ENCODE peak calls at places on chromosomes 7 and 10, in nine cellular contexts. One of them, this sample, is unnamed.
A peak's percentile ranks its signal among the peaks of the same experiment; 100 is the strongest.

GRCh38 chr7:26005683-26006410 is 146.2 kb upstream of the NFE2L3 start:
- DNase-seq in GM13977: no peak
- DNase-seq in sigmoid colon: no peak
- DNase-seq in NCI-H1105: no peak
- DNase-seq in activated CD8-positive, alpha-beta T cell treated with anti-CD3 and anti-CD28 coated beads, Interleukin-2, amount 10 ng/mL, durations not matched to agents 7 days and 5 days: no peak
- DNase-seq in Peyer's patch: no peak
- DNase-seq in WTC11: no peak
- DNase-seq in choroid plexus epithelial cell: no peak
- DNase-seq in GM12864: no peak
- DNase-seq in this sample: no peak

GRCh38 chr10:116773306-116773705 is 30.9 kb upstream of the HSPA12A start:
- DNase-seq in sigmoid colon: peak; percentile 40
- DNase-seq in GM12864: no peak
- DNase-seq in WTC11: no peak
- DNase-seq in choroid plexus epithelial cell: no peak
- DNase-seq in Peyer's patch: no peak
- DNase-seq in GM13977: no peak
- DNase-seq in activated CD8-positive, alpha-beta T cell treated with anti-CD3 and anti-CD28 coated beads, Interleukin-2, amount 10 ng/mL, durations not matched to agents 7 days and 5 days: no peak
- DNase-seq in NCI-H1105: no peak
- DNase-seq in this sample: no peak

GRCh38 chr10:109953745-109954144 is 30.4 kb upstream of the XPNPEP1 start:
- DNase-seq in Peyer's patch: no peak
- DNase-seq in GM12864: no peak
- DNase-seq in sigmoid colon: no peak
- DNase-seq in WTC11: no peak
- DNase-seq in activated CD8-positive, alpha-beta T cell treated with anti-CD3 and anti-CD28 coated beads, Interleukin-2, amount 10 ng/mL, durations not matched to agents 7 days and 5 days: no peak
- DNase-seq in GM13977: no peak
- DNase-seq in choroid plexus epithelial cell: peak; percentile 51
- DNase-seq in NCI-H1105: no peak
- DNase-seq in this sample: no peak

GRCh38 chr10:116723428-116724281 is 18.7 kb downstream of the HSPA12A start:
- DNase-seq in GM13977: no peak
- DNase-seq in WTC11: no peak
- DNase-seq in NCI-H1105: no peak
- DNase-seq in GM12864: no peak
- DNase-seq in sigmoid colon: peak; percentile 53
- DNase-seq in Peyer's patch: no peak
- DNase-seq in choroid plexus epithelial cell: no peak
- DNase-seq in activated CD8-positive, alpha-beta T cell treated with anti-CD3 and anti-CD28 coated beads, Interleukin-2, amount 10 ng/mL, durations not matched to agents 7 days and 5 days: peak; percentile 82
- DNase-seq in this sample: no peak

GRCh38 chr7:101553771-101554445 is 75.2 kb downstream of the MYL10 start:
- DNase-seq in NCI-H1105: no peak
- DNase-seq in GM13977: peak; percentile 13
- DNase-seq in Peyer's patch: no peak
- DNase-seq in activated CD8-positive, alpha-beta T cell treated with anti-CD3 and anti-CD28 coated beads, Interleukin-2, amount 10 ng/mL, durations not matched to agents 7 days and 5 days: no peak
- DNase-seq in sigmoid colon: no peak
- DNase-seq in choroid plexus epithelial cell: no peak
- DNase-seq in WTC11: peak; percentile 9
- DNase-seq in GM12864: no peak
- DNase-seq in this sample: no peak

GRCh38 chr10:13100349-13101294 is 659 bp downstream of the OPTN start:
- DNase-seq in NCI-H1105: no peak
- DNase-seq in Peyer's patch: peak; percentile 27
- DNase-seq in activated CD8-positive, alpha-beta T cell treated with anti-CD3 and anti-CD28 coated beads, Interleukin-2, amount 10 ng/mL, durations not matched to agents 7 days and 5 days: peak; percentile 34
- DNase-seq in WTC11: peak; percentile 31
- DNase-seq in choroid plexus epithelial cell: peak; percentile 42
- DNase-seq in GM13977: peak; percentile 37
- DNase-seq in GM12864: no peak
- DNase-seq in sigmoid colon: peak; percentile 74
- DNase-seq in this sample: peak; percentile 53

GRCh38 chr7:16395121-16395520 is 26.2 kb downstream of the CRPPA start:
- DNase-seq in GM13977: no peak
- DNase-seq in Peyer's patch: no peak
- DNase-seq in activated CD8-positive, alpha-beta T cell treated with anti-CD3 and anti-CD28 coated beads, Interleukin-2, amount 10 ng/mL, durations not matched to agents 7 days and 5 days: no peak
- DNase-seq in WTC11: no peak
- DNase-seq in choroid plexus epithelial cell: no peak
- DNase-seq in sigmoid colon: no peak
- DNase-seq in NCI-H1105: peak; percentile 10
- DNase-seq in GM12864: no peak
- DNase-seq in this sample: no peak

GRCh38 chr7:21346297-21346696 is 81.6 kb upstream of the SP4 start:
- DNase-seq in activated CD8-positive, alpha-beta T cell treated with anti-CD3 and anti-CD28 coated beads, Interleukin-2, amount 10 ng/mL, durations not matched to agents 7 days and 5 days: peak; percentile 7
- DNase-seq in choroid plexus epithelial cell: no peak
- DNase-seq in WTC11: no peak
- DNase-seq in GM13977: no peak
- DNase-seq in GM12864: no peak
- DNase-seq in sigmoid colon: no peak
- DNase-seq in Peyer's patch: no peak
- DNase-seq in NCI-H1105: no peak
- DNase-seq in this sample: no peak

GRCh38 chr10:101495324-101495925 is 92.6 kb downstream of the POLL start:
- DNase-seq in WTC11: no peak
- DNase-seq in Peyer's patch: no peak
- DNase-seq in GM12864: no peak
- DNase-seq in sigmoid colon: no peak
- DNase-seq in GM13977: no peak
- DNase-seq in activated CD8-positive, alpha-beta T cell treated with anti-CD3 and anti-CD28 coated beads, Interleukin-2, amount 10 ng/mL, durations not matched to agents 7 days and 5 days: no peak
- DNase-seq in NCI-H1105: no peak
- DNase-seq in choroid plexus epithelial cell: peak; percentile 39
- DNase-seq in this sample: peak; percentile 61

GRCh38 chr10:14487511-14487909 is 156.8 kb upstream of the FRMD4A start:
- DNase-seq in NCI-H1105: no peak
- DNase-seq in sigmoid colon: no peak
- DNase-seq in GM12864: no peak
- DNase-seq in Peyer's patch: no peak
- DNase-seq in choroid plexus epithelial cell: peak; percentile 51
- DNase-seq in activated CD8-positive, alpha-beta T cell treated with anti-CD3 and anti-CD28 coated beads, Interleukin-2, amount 10 ng/mL, durations not matched to agents 7 days and 5 days: no peak
- DNase-seq in GM13977: no peak
- DNase-seq in WTC11: no peak
- DNase-seq in this sample: no peak

GRCh38 chr10:5775705-5776104 is 37.5 kb downstream of the GDI2 start:
- DNase-seq in GM12864: no peak
- DNase-seq in Peyer's patch: peak; percentile 77
- DNase-seq in GM13977: no peak
- DNase-seq in WTC11: no peak
- DNase-seq in NCI-H1105: no peak
- DNase-seq in sigmoid colon: no peak
- DNase-seq in activated CD8-positive, alpha-beta T cell treated with anti-CD3 and anti-CD28 coated beads, Interleukin-2, amount 10 ng/mL, durations not matched to agents 7 days and 5 days: peak; percentile 89
- DNase-seq in choroid plexus epithelial cell: no peak
- DNase-seq in this sample: no peak

GRCh38 chr10:101214446-101215396 is 14.5 kb downstream of the LBX1 start:
- DNase-seq in GM12864: no peak
- DNase-seq in Peyer's patch: peak; percentile 59
- DNase-seq in NCI-H1105: peak; percentile 76
- DNase-seq in WTC11: peak; percentile 93
- DNase-seq in sigmoid colon: no peak
- DNase-seq in choroid plexus epithelial cell: peak; percentile 46
- DNase-seq in GM13977: peak; percentile 79
- DNase-seq in activated CD8-positive, alpha-beta T cell treated with anti-CD3 and anti-CD28 coated beads, Interleukin-2, amount 10 ng/mL, durations not matched to agents 7 days and 5 days: peak; percentile 80
- DNase-seq in this sample: peak; percentile 96

GRCh38 chr10:89215511-89215910 is 8.4 kb upstream of the CH25H start:
- DNase-seq in WTC11: no peak
- DNase-seq in activated CD8-positive, alpha-beta T cell treated with anti-CD3 and anti-CD28 coated beads, Interleukin-2, amount 10 ng/mL, durations not matched to agents 7 days and 5 days: no peak
- DNase-seq in Peyer's patch: no peak
- DNase-seq in GM12864: no peak
- DNase-seq in NCI-H1105: no peak
- DNase-seq in choroid plexus epithelial cell: no peak
- DNase-seq in sigmoid colon: no peak
- DNase-seq in GM13977: no peak
- DNase-seq in this sample: no peak

GRCh38 chr7:74306737-74307469 is 17.7 kb downstream of the CLIP2 start:
- DNase-seq in sigmoid colon: peak; percentile 82
- DNase-seq in NCI-H1105: no peak
- DNase-seq in WTC11: no peak
- DNase-seq in GM12864: no peak
- DNase-seq in GM13977: no peak
- DNase-seq in activated CD8-positive, alpha-beta T cell treated with anti-CD3 and anti-CD28 coated beads, Interleukin-2, amount 10 ng/mL, durations not matched to agents 7 days and 5 days: no peak
- DNase-seq in Peyer's patch: no peak
- DNase-seq in choroid plexus epithelial cell: peak; percentile 30
- DNase-seq in this sample: peak; percentile 40

GRCh38 chr7:44043902-44044301 is 600 bp upstream of the DBNL start:
- DNase-seq in sigmoid colon: no peak
- DNase-seq in NCI-H1105: no peak
- DNase-seq in choroid plexus epithelial cell: no peak
- DNase-seq in Peyer's patch: no peak
- DNase-seq in GM13977: no peak
- DNase-seq in GM12864: no peak
- DNase-seq in WTC11: no peak
- DNase-seq in activated CD8-positive, alpha-beta T cell treated with anti-CD3 and anti-CD28 coated beads, Interleukin-2, amount 10 ng/mL, durations not matched to agents 7 days and 5 days: peak; percentile 30
- DNase-seq in this sample: peak; percentile 14

GRCh38 chr7:77531038-77531437 is 6.1 kb upstream of the PTPN12 start:
- DNase-seq in WTC11: no peak
- DNase-seq in NCI-H1105: no peak
- DNase-seq in GM12864: no peak
- DNase-seq in sigmoid colon: no peak
- DNase-seq in Peyer's patch: no peak
- DNase-seq in choroid plexus epithelial cell: no peak
- DNase-seq in GM13977: no peak
- DNase-seq in activated CD8-positive, alpha-beta T cell treated with anti-CD3 and anti-CD28 coated beads, Interleukin-2, amount 10 ng/mL, durations not matched to agents 7 days and 5 days: no peak
- DNase-seq in this sample: no peak

GRCh38 chr10:67256984-67257383 is 331.1 kb downstream of the LRRTM3 start:
- DNase-seq in WTC11: no peak
- DNase-seq in Peyer's patch: no peak
- DNase-seq in activated CD8-positive, alpha-beta T cell treated with anti-CD3 and anti-CD28 coated beads, Interleukin-2, amount 10 ng/mL, durations not matched to agents 7 days and 5 days: no peak
- DNase-seq in NCI-H1105: no peak
- DNase-seq in GM13977: no peak
- DNase-seq in sigmoid colon: no peak
- DNase-seq in GM12864: no peak
- DNase-seq in choroid plexus epithelial cell: peak; percentile 22
- DNase-seq in this sample: no peak

GRCh38 chr10:16016688-16017087 is 156.4 kb upstream of the MINDY3 start:
- DNase-seq in GM12864: no peak
- DNase-seq in GM13977: no peak
- DNase-seq in WTC11: no peak
- DNase-seq in sigmoid colon: no peak
- DNase-seq in NCI-H1105: no peak
- DNase-seq in Peyer's patch: no peak
- DNase-seq in choroid plexus epithelial cell: no peak
- DNase-seq in activated CD8-positive, alpha-beta T cell treated with anti-CD3 and anti-CD28 coated beads, Interleukin-2, amount 10 ng/mL, durations not matched to agents 7 days and 5 days: no peak
- DNase-seq in this sample: no peak

GRCh38 chr7:90918303-90918702 is 322.2 kb downstream of the CDK14 start:
- DNase-seq in sigmoid colon: no peak
- DNase-seq in GM13977: no peak
- DNase-seq in NCI-H1105: no peak
- DNase-seq in WTC11: no peak
- DNase-seq in Peyer's patch: no peak
- DNase-seq in choroid plexus epithelial cell: no peak
- DNase-seq in activated CD8-positive, alpha-beta T cell treated with anti-CD3 and anti-CD28 coated beads, Interleukin-2, amount 10 ng/mL, durations not matched to agents 7 days and 5 days: no peak
- DNase-seq in GM12864: no peak
- DNase-seq in this sample: no peak

GRCh38 chr10:123559823-123560092 is 106.4 kb upstream of the GPR26 start:
- DNase-seq in sigmoid colon: peak; percentile 50
- DNase-seq in activated CD8-positive, alpha-beta T cell treated with anti-CD3 and anti-CD28 coated beads, Interleukin-2, amount 10 ng/mL, durations not matched to agents 7 days and 5 days: no peak
- DNase-seq in GM13977: no peak
- DNase-seq in NCI-H1105: no peak
- DNase-seq in GM12864: no peak
- DNase-seq in choroid plexus epithelial cell: no peak
- DNase-seq in Peyer's patch: no peak
- DNase-seq in WTC11: no peak
- DNase-seq in this sample: no peak